ENCODE peak calls at places on chromosomes 3 and 15, in six cellular contexts. One of them, this sample, is unnamed.

GRCh38 chr3:184532940-184533732 is 28.4 kb upstream of the EPHB3 start:
- DNase-seq in H1: no peak
- DNase-seq in HepG2: no peak
- DNase-seq in GM12878: no peak
- DNase-seq in K562: no peak
- DNase-seq in GM12891: no peak
- DNase-seq in this sample: no peak

GRCh38 chr3:191051037-191051436 is 148.0 kb upstream of the OSTN start:
- DNase-seq in H1: no peak
- DNase-seq in K562: no peak
- DNase-seq in GM12891: no peak
- DNase-seq in HepG2: peak
- DNase-seq in GM12878: no peak
- DNase-seq in this sample: no peak

GRCh38 chr15:64426845-64427465 is 33.4 kb upstream of the ZNF609 start:
- DNase-seq in HepG2: peak
- DNase-seq in H1: no peak
- DNase-seq in GM12878: no peak
- DNase-seq in GM12891: no peak
- DNase-seq in K562: no peak
- DNase-seq in this sample: no peak

GRCh38 chr15:89860851-89861360 is 32.9 kb downstream of the AP3S2 start:
- DNase-seq in H1: no peak
- DNase-seq in GM12878: no peak
- DNase-seq in GM12891: no peak
- DNase-seq in HepG2: no peak
- DNase-seq in K562: no peak
- DNase-seq in this sample: no peak

GRCh38 chr15:65400760-65401606 is 21.8 kb downstream of the IGDCC4 start:
- DNase-seq in GM12878: no peak
- DNase-seq in HepG2: peak
- DNase-seq in GM12891: peak
- DNase-seq in H1: peak
- DNase-seq in K562: peak
- DNase-seq in this sample: peak

GRCh38 chr3:196837819-196838420 is 29.8 kb upstream of the SENP5 start:
- DNase-seq in K562: peak
- DNase-seq in HepG2: peak
- DNase-seq in H1: peak
- DNase-seq in GM12891: peak
- DNase-seq in GM12878: peak
- DNase-seq in this sample: peak

GRCh38 chr3:143263844-143264243 is 144.3 kb downstream of the CHST2 start:
- DNase-seq in H1: no peak
- DNase-seq in GM12891: no peak
- DNase-seq in K562: no peak
- DNase-seq in HepG2: no peak
- DNase-seq in GM12878: no peak
- DNase-seq in this sample: no peak

GRCh38 chr3:124401841-124402240 is 328.4 kb upstream of the UMPS start:
- DNase-seq in GM12878: no peak
- DNase-seq in H1: no peak
- DNase-seq in GM12891: no peak
- DNase-seq in HepG2: no peak
- DNase-seq in K562: no peak
- DNase-seq in this sample: no peak

GRCh38 chr15:33242165-33242564 is 47.7 kb upstream of the FMN1 start:
- DNase-seq in K562: no peak
- DNase-seq in GM12891: no peak
- DNase-seq in GM12878: no peak
- DNase-seq in H1: no peak
- DNase-seq in HepG2: peak
- DNase-seq in this sample: no peak

GRCh38 chr3:55487376-55488241 is 503 bp upstream of the WNT5A start:
- DNase-seq in GM12878: no peak
- DNase-seq in K562: no peak
- DNase-seq in H1: no peak
- DNase-seq in GM12891: no peak
- DNase-seq in HepG2: no peak
- DNase-seq in this sample: no peak

GRCh38 chr3:107752202-107752990 is 229.6 kb downstream of the BBX start:
- DNase-seq in GM12891: no peak
- DNase-seq in GM12878: no peak
- DNase-seq in HepG2: peak
- DNase-seq in K562: no peak
- DNase-seq in H1: no peak
- DNase-seq in this sample: no peak

GRCh38 chr3:52305926-52306325 is 10.2 kb upstream of the DNAH1 start:
- DNase-seq in GM12891: no peak
- DNase-seq in GM12878: no peak
- DNase-seq in HepG2: no peak
- DNase-seq in K562: no peak
- DNase-seq in H1: no peak
- DNase-seq in this sample: no peak

GRCh38 chr15:101521563-101521962 is 32.1 kb upstream of the PCSK6 start:
- DNase-seq in H1: no peak
- DNase-seq in K562: no peak
- DNase-seq in HepG2: no peak
- DNase-seq in GM12891: no peak
- DNase-seq in GM12878: no peak
- DNase-seq in this sample: no peak
- TF ChIP-seq TAF1 in H1: no peak
- TF ChIP-seq TAF1 in K562: no peak
- TF ChIP-seq TAF1 in HepG2: no peak
- TF ChIP-seq TAF1 in GM12891: no peak
- TF ChIP-seq TAF1 in GM12878: no peak
- TF ChIP-seq TAF1 in this sample: no peak

DNA sequence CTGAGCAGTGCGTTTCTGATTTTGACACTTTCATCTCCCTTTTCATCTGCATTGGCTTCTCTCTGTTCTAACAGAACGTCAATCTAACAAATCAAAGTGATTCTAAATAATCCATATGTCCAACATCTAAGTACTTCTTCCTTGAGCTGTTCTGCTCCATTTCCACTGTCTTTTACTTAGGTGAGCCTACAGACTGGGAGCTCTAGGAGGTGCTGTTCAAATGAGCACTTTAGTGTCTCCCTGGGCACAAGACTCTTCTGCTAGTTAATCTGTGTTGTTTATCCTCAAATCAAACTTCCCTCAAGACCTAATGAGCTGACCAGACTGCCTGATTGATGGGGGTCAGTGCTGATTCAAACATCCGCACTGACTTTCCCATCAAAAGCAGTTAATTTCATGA is 408.1 kb downstream of the WDR72 start:
- DNase-seq in GM12891: no peak
- DNase-seq in HepG2: no peak
- DNase-seq in K562: no peak
- DNase-seq in H1: no peak
- DNase-seq in GM12878: no peak
- DNase-seq in this sample: no peak
- TF ChIP-seq POLR2A in GM12891: no peak
- TF ChIP-seq POLR2A in HepG2: no peak
- TF ChIP-seq POLR2A in K562: no peak
- TF ChIP-seq POLR2A in H1: no peak
- TF ChIP-seq POLR2A in GM12878: no peak
- TF ChIP-seq POLR2A in this sample: no peak

GRCh38 chr3:100008081-100008698 is 106.1 kb downstream of the FILIP1L start:
- DNase-seq in K562: no peak
- DNase-seq in GM12891: no peak
- DNase-seq in H1: no peak
- DNase-seq in HepG2: no peak
- DNase-seq in GM12878: no peak
- DNase-seq in this sample: no peak
- TF ChIP-seq TAF1 in K562: no peak
- TF ChIP-seq TAF1 in GM12891: no peak
- TF ChIP-seq TAF1 in H1: no peak
- TF ChIP-seq TAF1 in HepG2: no peak
- TF ChIP-seq TAF1 in GM12878: no peak
- TF ChIP-seq TAF1 in this sample: no peak

GRCh38 chr15:41971089-41971892 is 1.1 kb downstream of the EHD4 start:
- DNase-seq in GM12891: peak
- DNase-seq in H1: no peak
- DNase-seq in K562: no peak
- DNase-seq in GM12878: peak
- DNase-seq in HepG2: peak
- DNase-seq in this sample: peak
- TF ChIP-seq POLR2A in GM12891: peak
- TF ChIP-seq POLR2A in H1: no peak
- TF ChIP-seq POLR2A in K562: no peak
- TF ChIP-seq POLR2A in GM12878: peak
- TF ChIP-seq POLR2A in HepG2: peak
- TF ChIP-seq POLR2A in this sample: peak

GRCh38 chr3:72848703-72849081 is 447 bp upstream of the SHQ1 start:
- DNase-seq in GM12878: peak
- DNase-seq in K562: no peak
- DNase-seq in HepG2: no peak
- DNase-seq in GM12891: peak
- DNase-seq in H1: no peak
- DNase-seq in this sample: no peak
- TF ChIP-seq TAF1 in GM12878: no peak
- TF ChIP-seq TAF1 in K562: no peak
- TF ChIP-seq TAF1 in HepG2: no peak
- TF ChIP-seq TAF1 in GM12891: no peak
- TF ChIP-seq TAF1 in H1: no peak
- TF ChIP-seq TAF1 in this sample: no peak

DNA sequence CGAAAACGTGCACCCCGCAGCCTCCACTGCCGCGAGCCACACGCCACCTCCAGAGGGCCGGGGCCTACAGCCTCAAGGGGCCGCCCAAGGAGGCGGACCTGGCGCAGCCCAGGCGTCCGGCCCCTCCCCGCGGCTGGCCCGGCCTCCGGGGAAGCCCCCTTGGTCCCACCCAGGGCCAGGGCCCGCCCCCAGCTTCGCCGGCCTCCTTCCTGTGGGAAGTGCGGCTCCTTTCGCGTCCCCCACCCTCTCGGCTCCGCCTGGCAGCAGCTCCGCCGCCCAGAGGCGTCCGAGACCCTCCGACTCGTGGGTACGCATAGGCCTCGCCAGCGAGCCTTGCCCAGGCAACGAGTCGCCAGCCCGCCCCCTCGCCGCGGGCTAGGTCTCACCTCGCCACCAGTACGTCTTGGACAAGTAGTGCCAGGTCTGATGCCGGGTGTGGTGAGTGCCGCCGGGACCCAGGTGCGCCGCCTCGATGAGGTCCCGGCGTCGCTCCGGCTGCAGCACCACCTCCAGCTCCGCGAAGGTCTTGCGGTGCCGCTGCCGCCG is 640 bp downstream of the ZBTB11 start:
- DNase-seq in H1: peak
- DNase-seq in GM12878: peak
- DNase-seq in K562: peak
- DNase-seq in GM12891: peak
- DNase-seq in HepG2: peak
- DNase-seq in this sample: peak
- TF ChIP-seq POLR2A in H1: no peak
- TF ChIP-seq POLR2A in GM12878: peak
- TF ChIP-seq POLR2A in K562: no peak
- TF ChIP-seq POLR2A in GM12891: peak
- TF ChIP-seq POLR2A in HepG2: peak
- TF ChIP-seq POLR2A in this sample: peak

DNA sequence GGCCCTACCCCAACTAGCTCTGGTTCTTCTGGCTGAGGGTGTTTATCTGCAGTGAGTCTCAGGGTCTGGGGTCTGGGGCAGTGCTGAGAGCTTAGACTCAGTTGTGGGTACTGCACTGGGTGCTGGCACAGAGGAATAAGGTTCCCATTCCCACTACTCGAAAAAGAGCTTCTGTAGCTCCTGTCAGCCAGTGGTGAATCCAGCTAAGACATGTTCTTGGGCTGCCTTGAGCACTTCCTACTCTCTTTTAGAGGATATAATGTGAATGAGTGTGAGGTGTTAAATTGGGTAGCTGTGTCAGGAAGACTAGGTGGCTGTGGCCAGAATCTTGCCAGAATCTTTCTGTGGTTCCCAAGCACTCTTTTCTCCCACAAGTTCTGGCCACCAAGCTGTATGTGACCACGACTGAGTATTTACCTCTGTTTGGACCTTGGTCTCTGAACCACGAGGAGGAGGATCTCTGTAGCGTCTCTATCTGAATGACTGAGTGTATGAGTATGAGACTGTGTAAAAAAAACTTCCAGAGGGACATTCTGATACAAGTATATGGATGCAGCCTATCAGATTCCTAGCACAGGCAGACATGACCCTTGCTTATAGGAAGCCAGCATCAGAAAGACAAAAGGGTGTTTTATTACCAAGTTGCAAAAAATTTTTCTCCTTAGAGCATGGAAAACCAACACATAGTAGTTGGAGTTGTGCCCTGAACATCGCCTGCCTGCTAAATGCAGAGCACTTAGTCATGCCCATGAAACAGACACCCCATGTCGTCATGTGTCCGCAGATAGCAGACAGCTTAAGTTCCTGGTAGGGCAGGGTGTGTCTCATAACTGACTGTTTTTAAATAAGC is 30.6 kb downstream of the DAG1 start:
- DNase-seq in H1: no peak
- DNase-seq in GM12878: no peak
- DNase-seq in K562: peak
- DNase-seq in GM12891: no peak
- DNase-seq in HepG2: peak
- DNase-seq in this sample: no peak
- TF ChIP-seq TAF1 in H1: no peak
- TF ChIP-seq TAF1 in GM12878: no peak
- TF ChIP-seq TAF1 in K562: peak
- TF ChIP-seq TAF1 in GM12891: no peak
- TF ChIP-seq TAF1 in HepG2: no peak
- TF ChIP-seq TAF1 in this sample: no peak

GRCh38 chr3:15964605-15965061 is 166.9 kb upstream of the ANKRD28 start:
- DNase-seq in HepG2: no peak
- DNase-seq in GM12878: no peak
- DNase-seq in H1: no peak
- DNase-seq in GM12891: no peak
- DNase-seq in K562: no peak
- DNase-seq in this sample: no peak
- TF ChIP-seq POLR2A in HepG2: no peak
- TF ChIP-seq POLR2A in GM12878: no peak
- TF ChIP-seq POLR2A in H1: no peak
- TF ChIP-seq POLR2A in GM12891: no peak
- TF ChIP-seq POLR2A in K562: no peak
- TF ChIP-seq POLR2A in this sample: no peak

This sample was measured in GM12892.